ENCODE peak calls at places on chromosomes 13 and 19, in five cellular contexts. One of them, this sample, is unnamed.

GRCh38 chr13:98445340-98446233 is 131.3 kb downstream of the STK24 start:
- DNase-seq in astrocyte of the spinal cord: peak; percentile 56
- DNase-seq in NB4: peak; percentile 79
- DNase-seq in lower lobe of right lung: peak; percentile 81
- DNase-seq in T-helper 2 cell: peak; percentile 71
- DNase-seq in this sample: peak; percentile 41

GRCh38 chr13:76019421-76020044 is 383.4 kb downstream of the LMO7 start:
- DNase-seq in astrocyte of the spinal cord: peak; percentile 11
- DNase-seq in T-helper 2 cell: no peak
- DNase-seq in NB4: peak; percentile 31
- DNase-seq in lower lobe of right lung: peak; percentile 39
- DNase-seq in this sample: peak; percentile 28

GRCh38 chr19:40539070-40539469 is 37.6 kb upstream of the SHKBP1 start:
- DNase-seq in T-helper 2 cell: no peak
- DNase-seq in NB4: no peak
- DNase-seq in astrocyte of the spinal cord: no peak
- DNase-seq in lower lobe of right lung: no peak
- DNase-seq in this sample: no peak

GRCh38 chr19:35755550-35756371 is 1.1 kb downstream of the HSPB6 start:
- DNase-seq in astrocyte of the spinal cord: peak; percentile 38
- DNase-seq in lower lobe of right lung: no peak
- DNase-seq in NB4: no peak
- DNase-seq in T-helper 2 cell: peak; percentile 57
- DNase-seq in this sample: no peak

GRCh38 chr13:66716502-66716901 is 513.6 kb downstream of the PCDH9 start:
- DNase-seq in T-helper 2 cell: no peak
- DNase-seq in lower lobe of right lung: no peak
- DNase-seq in NB4: no peak
- DNase-seq in astrocyte of the spinal cord: no peak
- DNase-seq in this sample: no peak

GRCh38 chr19:42254083-42254849 is 662 bp downstream of the ERF start:
- DNase-seq in astrocyte of the spinal cord: peak; percentile 68
- DNase-seq in lower lobe of right lung: peak; percentile 84
- DNase-seq in NB4: peak; percentile 79
- DNase-seq in T-helper 2 cell: peak; percentile 73
- DNase-seq in this sample: no peak

GRCh38 chr19:2026770-2027169 is 11.3 kb upstream of the BTBD2 start:
- DNase-seq in astrocyte of the spinal cord: no peak
- DNase-seq in T-helper 2 cell: no peak
- DNase-seq in lower lobe of right lung: no peak
- DNase-seq in NB4: no peak
- DNase-seq in this sample: no peak

GRCh38 chr13:29523199-29523931 is 72.1 kb downstream of the SLC7A1 start:
- DNase-seq in NB4: no peak
- DNase-seq in T-helper 2 cell: no peak
- DNase-seq in astrocyte of the spinal cord: peak; percentile 82
- DNase-seq in lower lobe of right lung: no peak
- DNase-seq in this sample: no peak

GRCh38 chr13:101736551-101736950 is 284.1 kb downstream of the ITGBL1 start:
- DNase-seq in NB4: no peak
- DNase-seq in T-helper 2 cell: no peak
- DNase-seq in astrocyte of the spinal cord: no peak
- DNase-seq in lower lobe of right lung: no peak
- DNase-seq in this sample: no peak

GRCh38 chr19:52638601-52639000 is 446 bp upstream of the ZNF83 start:
- DNase-seq in lower lobe of right lung: peak; percentile 54
- DNase-seq in T-helper 2 cell: no peak
- DNase-seq in NB4: no peak
- DNase-seq in astrocyte of the spinal cord: no peak
- DNase-seq in this sample: no peak

GRCh38 chr13:66405908-66406802 is 824.0 kb downstream of the PCDH9 start:
- DNase-seq in NB4: no peak
- DNase-seq in T-helper 2 cell: no peak
- DNase-seq in astrocyte of the spinal cord: peak; percentile 86
- DNase-seq in lower lobe of right lung: no peak
- DNase-seq in this sample: no peak

GRCh38 chr13:87669379-87669978 is 1.7 kb upstream of the SLITRK5 start:
- DNase-seq in T-helper 2 cell: no peak
- DNase-seq in lower lobe of right lung: no peak
- DNase-seq in NB4: peak; percentile 54
- DNase-seq in astrocyte of the spinal cord: peak; percentile 70
- DNase-seq in this sample: no peak

GRCh38 chr13:51006067-51006800 is 96.6 kb downstream of the RNASEH2B start:
- DNase-seq in lower lobe of right lung: no peak
- DNase-seq in NB4: no peak
- DNase-seq in astrocyte of the spinal cord: no peak
- DNase-seq in T-helper 2 cell: no peak
- DNase-seq in this sample: no peak

GRCh38 chr13:46179576-46180368 is 2.2 kb downstream of the LCP1 start:
- DNase-seq in astrocyte of the spinal cord: no peak
- DNase-seq in NB4: peak; percentile 94
- DNase-seq in lower lobe of right lung: peak; percentile 75
- DNase-seq in T-helper 2 cell: peak; percentile 72
- DNase-seq in this sample: no peak

GRCh38 chr19:10899171-10899653 is 27.9 kb downstream of the CARM1 start:
- DNase-seq in T-helper 2 cell: no peak
- DNase-seq in astrocyte of the spinal cord: no peak
- DNase-seq in NB4: no peak
- DNase-seq in lower lobe of right lung: peak; percentile 76
- DNase-seq in this sample: no peak

GRCh38 chr19:16859626-16860025 is 29.2 kb upstream of the F2RL3 start:
- DNase-seq in NB4: no peak
- DNase-seq in lower lobe of right lung: no peak
- DNase-seq in astrocyte of the spinal cord: no peak
- DNase-seq in T-helper 2 cell: no peak
- DNase-seq in this sample: no peak

GRCh38 chr19:49637865-49638350 is 2.0 kb downstream of the RRAS start:
- DNase-seq in NB4: peak; percentile 83
- DNase-seq in T-helper 2 cell: no peak
- DNase-seq in astrocyte of the spinal cord: peak; percentile 65
- DNase-seq in lower lobe of right lung: peak; percentile 87
- DNase-seq in this sample: no peak

GRCh38 chr19:41416194-41416674 is 10.9 kb downstream of the B3GNT8 start:
- DNase-seq in NB4: peak; percentile 44
- DNase-seq in lower lobe of right lung: peak; percentile 86
- DNase-seq in astrocyte of the spinal cord: no peak
- DNase-seq in T-helper 2 cell: no peak
- DNase-seq in this sample: no peak

GRCh38 chr19:37309834-37310575 is 60.9 kb upstream of the ZNF527 start:
- DNase-seq in lower lobe of right lung: no peak
- DNase-seq in T-helper 2 cell: no peak
- DNase-seq in NB4: peak; percentile 33
- DNase-seq in astrocyte of the spinal cord: no peak
- DNase-seq in this sample: no peak

GRCh38 chr19:13060233-13060963 is 42.3 kb downstream of the LYL1 start:
- DNase-seq in NB4: peak; percentile 16
- DNase-seq in astrocyte of the spinal cord: no peak
- DNase-seq in T-helper 2 cell: no peak
- DNase-seq in lower lobe of right lung: peak; percentile 54
- DNase-seq in this sample: no peak